ENCODE peak calls at places on chromosomes 1 and 21, in five cellular contexts. M is H9, K is H1, A is trophoblast cell, X is neuronal stem cell. Y is an unnamed sample.

GRCh38 chr1:66533804-66534745 is at the start of gene SGIP1:
- DNase-seq in A (peak; percentile 24), M (peak; percentile 90), X (peak; percentile 48), K (no peak), Y (peak; percentile 89)

GRCh38 chr1:40715660-40716059 is 24.2 kb downstream of the NFYC start:
- DNase-seq in X (no peak), M (no peak), A (no peak), K (no peak), Y (no peak)

GRCh38 chr21:39099859-39100258 is 83.4 kb downstream of the PSMG1 start:
- DNase-seq in A (no peak), M (no peak), K (no peak), X (no peak), Y (no peak)

GRCh38 chr1:27539901-27540861 is 50.2 kb upstream of the WASF2 start:
- DNase-seq in A (peak; percentile 79), M (no peak), X (no peak), K (no peak), Y (peak; percentile 83)

GRCh38 chr1:155093938-155094621 is 15.4 kb downstream of the EFNA3 start:
- DNase-seq in K (no peak), X (no peak), M (no peak), A (peak; percentile 57), Y (peak; percentile 61)

GRCh38 chr1:113541108-113541507 is 150.8 kb downstream of the MAGI3 start:
- DNase-seq in A (no peak), X (no peak), K (no peak), M (no peak), Y (no peak)

GRCh38 chr1:67144696-67145095 is 9.9 kb upstream of the C1orf141 start:
- DNase-seq in A (no peak), X (no peak), K (no peak), M (no peak), Y (no peak)

GRCh38 chr1:92291372-92291999 is 7.3 kb downstream of the GLMN start:
- DNase-seq in M (no peak), X (no peak), K (no peak), A (peak; percentile 48), Y (peak; percentile 73)

GRCh38 chr1:233907139-233907538 is 2.7 kb downstream of the SLC35F3 start:
- DNase-seq in M (no peak), X (no peak), A (no peak), K (no peak), Y (no peak)

GRCh38 chr1:8653878-8654277 is 163.6 kb downstream of the RERE start:
- DNase-seq in X (no peak), A (no peak), M (no peak), K (no peak), Y (no peak)

GRCh38 chr1:106620521-106620954 is 435.9 kb upstream of the PRMT6 start:
- DNase-seq in K (no peak), X (no peak), A (no peak), M (no peak), Y (no peak)

GRCh38 chr1:160282807-160283206 is 2.1 kb downstream of the PEX19 start:
- DNase-seq in X (no peak), A (no peak), K (no peak), M (no peak), Y (no peak)

GRCh38 chr1:235938714-235939487 is 72.2 kb upstream of the LYST start:
- DNase-seq in M (no peak), X (no peak), A (peak; percentile 21), K (no peak), Y (no peak)

GRCh38 chr1:157580179-157580827 is 17.6 kb downstream of the FCRL4 start:
- DNase-seq in K (no peak), A (peak; percentile 66), M (peak; percentile 64), X (peak; percentile 64), Y (peak; percentile 55)

GRCh38 chr1:29984107-29984506 is 739.3 kb downstream of the MATN1 start:
- DNase-seq in M (no peak), K (no peak), A (no peak), X (no peak), Y (no peak)

GRCh38 chr1:31765041-31765467 is 914 bp upstream of the ADGRB2 start:
- DNase-seq in M (no peak), X (no peak), K (no peak), A (no peak), Y (no peak)

GRCh38 chr1:30419831-30420230 is 303.6 kb downstream of the MATN1 start:
- DNase-seq in M (no peak), A (no peak), X (no peak), K (no peak), Y (no peak)

GRCh38 chr1:91744973-91745648 is 140.8 kb downstream of the TGFBR3 start:
- DNase-seq in M (no peak), A (no peak), X (no peak), K (no peak), Y (no peak)

GRCh38 chr1:19073311-19074186 is 117.1 kb upstream of the IFFO2 start:
- DNase-seq in X (no peak), K (no peak), A (no peak), M (no peak), Y (no peak)

GRCh38 chr21:35023396-35024070 is 25.6 kb downstream of the RUNX1 start:
- DNase-seq in M (no peak), X (no peak), A (no peak), K (no peak), Y (no peak)
- H3K14ac ChIP-seq in M (no peak overlapping the region), X (no peak overlapping the region), A (peak overlapping the region; percentile 28), K (no peak overlapping the region), Y (no peak overlapping the region)

GRCh38 chr1:80594013-80594412 is 1206.7 kb upstream of the ADGRL2 start:
- DNase-seq in X (no peak), M (no peak), K (no peak), A (peak; percentile 81), Y (no peak)
- H2BK12ac ChIP-seq in X (no peak overlapping the region), M (no peak overlapping the region), K (no peak overlapping the region), A (peak overlapping the region; percentile 96), Y (no peak overlapping the region)

GRCh38 chr1:153954826-153955225 is 3.6 kb downstream of the CRTC2 start:
- DNase-seq in K (no peak), X (no peak), M (no peak), A (no peak), Y (no peak)
- H3K14ac ChIP-seq in K (no peak overlapping the region), X (no peak overlapping the region), M (no peak overlapping the region), A (no peak overlapping the region), Y (no peak overlapping the region)

GRCh38 chr1:6393400-6394187 is at the start of gene ACOT7:
- DNase-seq in X (peak; percentile 90), M (peak; percentile 90), A (peak; percentile 92), K (no peak), Y (peak; percentile 91)

GRCh38 chr1:6396998-6397397 is 3.4 kb upstream of the ACOT7 start:
- DNase-seq in X (no peak), K (no peak), A (no peak), M (no peak), Y (no peak)

GRCh38 chr1:6392880-6393399 is 627 bp downstream of the ACOT7 start:
- DNase-seq in M (no peak), K (no peak), A (no peak), X (no peak), Y (no peak)

GRCh38 chr1:6389971-6390370 is 3.6 kb downstream of the ACOT7 start:
- DNase-seq in M (no peak), A (no peak), K (no peak), X (no peak), Y (no peak)

DNA sequence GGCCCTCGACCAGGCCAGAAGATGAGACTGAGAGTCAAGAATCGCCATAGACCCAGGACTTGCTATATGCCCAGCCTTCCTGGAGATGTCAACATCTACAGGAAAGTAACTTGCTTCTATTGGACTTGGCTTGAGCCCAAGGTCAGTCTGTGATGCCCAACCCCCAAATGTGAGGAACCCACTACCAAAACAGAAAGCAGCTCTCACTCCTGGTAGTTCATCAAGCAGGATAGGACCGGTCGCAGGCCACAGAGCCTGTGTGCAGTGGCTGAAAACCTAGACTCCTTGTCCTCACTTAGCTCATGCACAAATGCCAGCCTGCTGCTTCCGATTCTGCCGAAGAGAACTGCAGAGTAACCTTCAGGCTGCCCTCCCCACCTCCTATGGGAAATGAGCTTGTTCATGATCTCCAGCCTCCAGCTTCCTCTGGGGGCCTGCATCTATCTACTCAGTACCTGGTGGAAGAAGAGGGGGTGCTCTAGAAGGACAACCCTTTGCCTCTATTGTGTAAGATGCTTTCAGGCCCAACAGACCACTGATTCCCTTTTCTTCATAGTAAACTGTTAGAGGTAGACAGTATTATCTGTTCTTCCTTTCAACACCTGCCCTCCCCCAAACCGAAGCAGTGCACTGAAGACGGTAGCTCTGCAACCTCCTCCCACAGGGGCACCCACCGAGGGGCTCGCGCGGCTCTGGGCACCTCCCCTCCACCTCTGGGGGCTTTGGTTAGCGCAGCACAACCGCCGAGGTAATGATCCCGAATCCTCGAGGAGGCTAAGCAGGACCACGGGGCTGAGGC is 1.3 kb downstream of the ACOT7 start:
- DNase-seq in X (no peak), A (no peak), M (no peak), K (no peak), Y (no peak)
- H2BK12ac ChIP-seq in X (no peak overlapping the region), A (no peak overlapping the region), M (no peak overlapping the region), K (no peak overlapping the region), Y (no peak overlapping the region)

GRCh38 chr1:84855168-84855567 is 37.8 kb downstream of the LPAR3 start:
- DNase-seq in X (no peak), K (no peak), M (no peak), A (no peak), Y (peak; percentile 24)
- H3K14ac ChIP-seq in X (no peak overlapping the region), K (no peak overlapping the region), M (no peak overlapping the region), A (no peak overlapping the region), Y (no peak overlapping the region)

GRCh38 chr1:56216173-56216572 is 363.2 kb downstream of the PLPP3 start:
- DNase-seq in K (no peak), X (no peak), M (no peak), A (no peak), Y (no peak)

GRCh38 chr1:56215086-56215485 is 364.3 kb downstream of the PLPP3 start:
- DNase-seq in X (no peak), A (no peak), M (no peak), K (no peak), Y (no peak)

GRCh38 chr1:56212143-56212542 is 367.2 kb downstream of the PLPP3 start:
- DNase-seq in A (no peak), M (no peak), X (no peak), K (no peak), Y (no peak)

GRCh38 chr1:56215771-56216170 is 363.6 kb downstream of the PLPP3 start:
- DNase-seq in K (no peak), M (no peak), X (no peak), A (no peak), Y (no peak)
- H2BK12ac ChIP-seq in K (no peak overlapping the region), M (no peak overlapping the region), X (no peak overlapping the region), A (no peak overlapping the region), Y (no peak overlapping the region)